ENCODE peak calls at places on chromosomes 4 and X, in nine cellular contexts. J is H9; F is progenitor cell of endocrine pancreas; H is lower lobe of right lung; X is HT-29; O is Calu3; M is PC-3; B is neural crest cell; V is naive thymus-derived CD4-positive, alpha-beta T cell. U is an unnamed sample.

GRCh38 chr4:3255611-3256186 is 6.7 kb downstream of the MSANTD1 start:
- DNase-seq in M (no peak), X (no peak), F (no peak), J (peak), O (no peak), B (no peak), V (no peak), H (no peak), U (no peak)

GRCh38 chrX:40966204-40966820 is 118.9 kb upstream of the USP9X start:
- DNase-seq in H (no peak), M (no peak), O (no peak), B (no peak), X (no peak), F (no peak), J (no peak), V (no peak), U (no peak)

GRCh38 chr4:23614284-23614892 is 275.5 kb downstream of the PPARGC1A start:
- DNase-seq in M (peak), V (no peak), O (peak), J (peak), B (no peak), H (no peak), F (no peak), X (peak), U (no peak)

GRCh38 chr4:2761035-2761923 is 5.1 kb upstream of the TNIP2 start:
- DNase-seq in V (no peak), X (peak), H (peak), B (no peak), F (no peak), O (peak), M (peak), J (peak), U (no peak)

GRCh38 chrX:84187501-84188319 is at the start of gene RPS6KA6:
- DNase-seq in X (peak), O (peak), H (peak), J (peak), F (peak), V (no peak), B (peak), M (peak), U (no peak)

GRCh38 chr4:47561331-47561730 is 76.3 kb downstream of the ATP10D start:
- DNase-seq in B (no peak), O (no peak), F (no peak), H (no peak), V (no peak), X (no peak), J (no peak), M (no peak), U (no peak)

GRCh38 chr4:182015893-182016292 is 227.3 kb upstream of the TENM3 start:
- DNase-seq in H (no peak), O (no peak), B (no peak), J (no peak), X (no peak), F (no peak), M (no peak), V (no peak), U (no peak)

GRCh38 chr4:110904435-110905050 is 281.7 kb upstream of the PITX2 start:
- DNase-seq in O (no peak), X (peak), J (no peak), F (no peak), M (peak), B (no peak), V (no peak), H (no peak), U (no peak)

U was measured in central memory CD4-positive, alpha-beta T cell.